ENCODE peak calls at places on chromosomes 13 and 19, in nine cellular contexts. X is stomach, G is left ventricle myocardium inferior, P is heart right ventricle, Y is SK-N-MC, V is A549, R is gastrocnemius medialis, M is hepatocyte, S is fibroblast of the aortic adventitia. H is an unnamed sample.

GRCh38 chr19:17055636-17056035 is 19.6 kb downstream of the HAUS8 start:
- DNase-seq in M (no peak), S (no peak), R (no peak), Y (no peak), P (no peak), V (no peak), G (no peak), X (no peak), H (no peak)

GRCh38 chr13:92745233-92745632 is 481.4 kb upstream of the GPC6 start:
- DNase-seq in G (no peak), M (no peak), Y (no peak), P (no peak), X (no peak), V (no peak), S (no peak), R (no peak), H (no peak)

GRCh38 chr13:91314888-91315287 is 32.6 kb upstream of the MIR17HG start:
- DNase-seq in R (no peak), V (no peak), S (no peak), P (no peak), X (no peak), M (no peak), Y (no peak), G (no peak), H (no peak)

GRCh38 chr13:36872621-36873020 is 47.4 kb downstream of the SMAD9 start:
- DNase-seq in R (no peak), G (no peak), S (no peak), M (no peak), Y (no peak), P (no peak), X (no peak), V (no peak), H (no peak)

GRCh38 chr19:16944626-16945363 is 56.0 kb downstream of the F2RL3 start:
- DNase-seq in M (no peak), X (peak; percentile 20), P (peak; percentile 51), S (no peak), Y (no peak), G (no peak), R (no peak), V (no peak), H (no peak)

GRCh38 chr13:20814224-20814910 is 40.6 kb upstream of the EEF1AKMT1 start:
- DNase-seq in X (peak; percentile 74), M (peak; percentile 60), Y (no peak), V (peak; percentile 46), P (peak; percentile 83), G (peak; percentile 81), R (peak; percentile 85), S (peak; percentile 94), H (peak; percentile 69)

GRCh38 chr19:55117063-55117635 is 288 bp downstream of the PPP1R12C start:
- DNase-seq in M (no peak), V (no peak), G (no peak), P (no peak), S (no peak), X (no peak), Y (no peak), R (no peak), H (no peak)

GRCh38 chr13:68160466-68160865 is 930.3 kb upstream of the PCDH9 start:
- DNase-seq in M (no peak), S (peak; percentile 0), R (no peak), X (no peak), V (no peak), Y (no peak), P (no peak), G (no peak), H (no peak)

GRCh38 chr19:35729021-35729420 is 11.2 kb downstream of the KMT2B start:
- DNase-seq in G (no peak), X (no peak), Y (no peak), R (no peak), P (no peak), S (no peak), V (no peak), M (no peak), H (no peak)

GRCh38 chr13:91647361-91647970 is 249.0 kb downstream of the GPC5 start:
- DNase-seq in V (peak; percentile 27), P (peak; percentile 14), M (peak; percentile 13), X (no peak), S (peak; percentile 60), G (no peak), R (no peak), Y (no peak), H (no peak)

GRCh38 chr19:6108721-6109633 is 1.3 kb downstream of the RFX2 start:
- DNase-seq in P (peak; percentile 85), G (peak; percentile 63), S (peak; percentile 87), V (peak; percentile 37), X (peak; percentile 32), M (peak; percentile 57), Y (no peak), R (no peak), H (peak; percentile 53)

GRCh38 chr19:14354445-14354844 is 26.8 kb upstream of the ADGRE5 start:
- DNase-seq in Y (no peak), S (no peak), G (no peak), P (no peak), R (no peak), M (no peak), X (no peak), V (no peak), H (no peak)

GRCh38 chr19:590396-590745 is 690 bp downstream of the HCN2 start:
- DNase-seq in V (no peak), Y (no peak), X (no peak), P (no peak), G (no peak), R (no peak), S (peak; percentile 12), M (peak; percentile 56), H (no peak)

GRCh38 chr19:16603090-16603489 is 24.9 kb downstream of the MED26 start:
- DNase-seq in X (no peak), R (no peak), G (no peak), V (no peak), Y (no peak), P (no peak), M (no peak), S (peak; percentile 20), H (no peak)

GRCh38 chr19:41988947-41989346 is 5.1 kb downstream of the ATP1A3 start:
- DNase-seq in R (no peak), M (no peak), G (no peak), V (no peak), S (no peak), Y (no peak), P (no peak), X (no peak), H (no peak)

GRCh38 chr19:41993612-41994483 is at the start of gene ATP1A3:
- DNase-seq in G (peak; percentile 67), R (no peak), V (peak; percentile 68), P (peak; percentile 66), S (peak; percentile 38), M (peak; percentile 52), Y (no peak), X (peak; percentile 51), H (no peak)

GRCh38 chr19:41990615-41991014 is 3.4 kb downstream of the ATP1A3 start:
- DNase-seq in M (no peak), R (no peak), V (no peak), G (no peak), P (no peak), Y (no peak), S (no peak), X (no peak), H (no peak)

GRCh38 chr19:41990028-41990427 is 4.0 kb downstream of the ATP1A3 start:
- DNase-seq in Y (no peak), R (no peak), P (no peak), M (no peak), X (no peak), V (no peak), G (no peak), S (no peak), H (no peak)

GRCh38 chr19:41991025-41991424 is 3.0 kb downstream of the ATP1A3 start:
- DNase-seq in Y (no peak), M (no peak), X (no peak), G (peak; percentile 78), R (no peak), S (no peak), P (peak; percentile 71), V (peak; percentile 51), H (no peak)
- H3K4me3 ChIP-seq in Y (no peak overlapping the region), M (no peak overlapping the region), X (no peak overlapping the region), G (peak overlapping the region; percentile 56), R (no peak overlapping the region), S (no peak overlapping the region), P (no peak overlapping the region), V (no peak overlapping the region), H (no peak overlapping the region)

DNA sequence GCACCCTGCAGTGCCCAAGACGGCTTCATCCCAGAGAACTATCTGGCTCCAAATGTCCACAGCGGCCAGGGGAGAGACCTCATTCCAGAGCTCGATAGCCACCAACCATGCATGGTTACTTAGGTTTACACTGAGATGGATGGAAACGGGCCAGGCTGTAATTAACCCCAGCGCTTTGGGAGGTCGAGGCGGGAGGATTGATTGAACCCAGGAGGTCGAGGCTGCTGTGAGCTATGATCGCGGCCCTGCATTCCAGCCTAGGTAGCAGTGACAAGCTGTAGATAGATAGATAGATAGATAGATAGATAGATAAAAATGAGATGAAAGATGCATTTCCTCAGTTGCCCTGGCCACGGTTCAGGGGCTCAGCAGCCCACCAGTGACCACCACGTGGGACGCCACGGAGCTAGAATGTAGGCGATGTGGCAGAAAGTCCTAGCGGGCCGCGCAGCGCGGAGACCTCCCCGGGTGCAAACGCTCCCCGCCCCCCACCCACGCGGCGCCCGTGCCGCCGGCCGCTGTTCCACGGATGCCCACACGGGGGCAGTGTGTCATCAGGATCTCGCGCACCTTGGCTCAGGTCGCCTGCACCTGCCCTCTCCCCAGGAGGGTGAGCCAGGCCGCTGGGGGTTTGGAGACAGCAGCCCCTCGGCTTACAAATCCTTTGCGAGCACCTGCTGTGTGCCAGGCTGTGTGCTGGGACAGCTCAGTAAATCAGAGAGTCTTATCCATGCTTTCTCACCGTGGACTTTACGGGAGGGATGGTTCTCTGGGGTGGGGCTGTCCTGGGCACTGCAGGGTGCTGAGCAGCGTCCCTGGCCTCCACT is 13.5 kb upstream of the TLE5 start:
- DNase-seq in V (no peak), S (no peak), G (peak; percentile 51), Y (no peak), X (peak; percentile 74), R (no peak), M (peak; percentile 77), P (no peak), H (no peak)
- H3K4me3 ChIP-seq in V (peak overlapping the region; percentile 17), S (peak overlapping the region; percentile 37), G (no peak overlapping the region), Y (peak overlapping the region; percentile 61), X (no peak overlapping the region), R (peak overlapping the region; percentile 26), M (no peak overlapping the region), P (peak overlapping the region; percentile 25), H (no peak overlapping the region)

DNA sequence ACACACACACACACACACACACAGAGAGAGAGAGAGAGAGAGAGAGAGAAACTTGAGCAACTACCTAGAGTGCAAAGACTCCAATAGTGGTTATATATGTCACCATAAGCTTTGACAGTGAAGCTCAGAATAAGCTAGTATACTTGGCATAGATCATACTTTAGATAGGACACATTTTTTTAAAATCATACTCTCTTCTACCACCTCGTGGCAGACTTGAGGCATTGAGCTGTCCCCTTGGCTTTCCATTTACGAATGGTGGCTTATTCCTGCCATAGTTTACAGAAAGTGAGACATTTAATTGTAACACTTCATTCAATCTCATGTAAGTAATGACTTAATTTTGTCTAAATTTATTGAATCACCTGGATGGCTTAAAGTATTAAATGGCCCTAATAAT is 108.2 kb downstream of the EDNRB start:
- DNase-seq in S (peak; percentile 65), X (no peak), M (no peak), R (no peak), P (no peak), V (peak; percentile 25), G (no peak), Y (no peak), H (no peak)
- H3K4me3 ChIP-seq in S (no peak overlapping the region), X (no peak overlapping the region), M (no peak overlapping the region), R (no peak overlapping the region), P (no peak overlapping the region), V (no peak overlapping the region), G (no peak overlapping the region), Y (peak overlapping the region; percentile 58), H (no peak overlapping the region)

GRCh38 chr19:44498988-44499387 is 1.3 kb downstream of the ZNF180 start:
- DNase-seq in M (no peak), P (no peak), V (no peak), X (no peak), Y (no peak), S (no peak), G (no peak), R (no peak), H (no peak)
- H3K4me3 ChIP-seq in M (no peak overlapping the region), P (peak overlapping the region; percentile 94), V (peak overlapping the region; percentile 77), X (peak overlapping the region; percentile 81), Y (peak overlapping the region; percentile 100), S (peak overlapping the region; percentile 97), G (peak overlapping the region; percentile 81), R (peak overlapping the region; percentile 6), H (peak overlapping the region; percentile 90)